ENCODE peak calls at places on chromosomes 12 and 14, in five cellular contexts. B is astrocyte, C is neural progenitor cell, O is mesendoderm, X is adipocyte. E is an unnamed sample.

GRCh38 chr12:47811581-47812484 is 7.9 kb downstream of the HDAC7 start:
- DNase-seq in B (peak), C (no peak), O (no peak), X (peak), E (no peak)

GRCh38 chr14:54147285-54147684 is 190.7 kb upstream of the BMP4 start:
- DNase-seq in X (peak), C (no peak), O (peak), B (peak), E (no peak)

GRCh38 chr12:57276935-57277563 is 26.1 kb upstream of the STAC3 start:
- DNase-seq in O (peak), C (peak), X (peak), B (no peak), E (peak)

GRCh38 chr14:92874961-92875360 is 48.0 kb upstream of the CHGA start:
- DNase-seq in B (no peak), C (no peak), O (no peak), X (no peak), E (no peak)

GRCh38 chr12:105205322-105206048 is 30.5 kb downstream of the APPL2 start:
- DNase-seq in C (no peak), B (no peak), X (no peak), O (no peak), E (peak)

GRCh38 chr12:7995266-7995963 is 37.1 kb upstream of the FOXJ2 start:
- DNase-seq in X (peak), C (peak), B (peak), O (peak), E (peak)

GRCh38 chr14:85319101-85319500 is 210.8 kb upstream of the FLRT2 start:
- DNase-seq in X (no peak), B (no peak), C (no peak), O (no peak), E (no peak)

GRCh38 chr12:2739832-2740641 is 54.7 kb upstream of the FKBP4 start:
- DNase-seq in X (peak), C (peak), B (peak), O (peak), E (peak)

GRCh38 chr12:22935090-22935489 is 310.1 kb downstream of the ETNK1 start:
- DNase-seq in C (no peak), B (no peak), X (no peak), O (peak), E (no peak)

GRCh38 chr14:91377700-91378652 is 39.6 kb downstream of the CCDC88C start:
- DNase-seq in X (no peak), C (no peak), B (no peak), O (no peak), E (no peak)

GRCh38 chr12:109178532-109178931 is 62.1 kb downstream of the ACACB start:
- DNase-seq in C (no peak), B (no peak), X (no peak), O (peak), E (no peak)

GRCh38 chr12:90211017-90211416 is 502.4 kb upstream of the ATP2B1 start:
- DNase-seq in X (peak), B (peak), C (no peak), O (no peak), E (no peak)

GRCh38 chr12:14260011-14260993 is 105.2 kb upstream of the ATF7IP start:
- DNase-seq in O (peak), C (peak), X (peak), B (peak), E (peak)

GRCh38 chr12:132490481-132491348 is 764 bp downstream of the FBRSL1 start:
- DNase-seq in C (peak), X (peak), O (no peak), B (peak), E (no peak)

GRCh38 chr14:93302688-93303581 is 29.9 kb downstream of the BTBD7 start:
- DNase-seq in C (peak), B (no peak), O (peak), X (no peak), E (no peak)

GRCh38 chr12:91361864-91362263 is 179.2 kb upstream of the DCN start:
- DNase-seq in O (peak), B (no peak), C (peak), X (peak), E (no peak)

GRCh38 chr14:103485504-103485903 is 37.1 kb downstream of the CKB start:
- DNase-seq in O (no peak), C (no peak), X (no peak), B (no peak), E (no peak)

GRCh38 chr12:57803317-57803893 is 15.1 kb downstream of the AVIL start:
- DNase-seq in B (no peak), O (peak), C (peak), X (peak), E (peak)

GRCh38 chr12:5898874-5899273 is 46.2 kb downstream of the ANO2 start:
- DNase-seq in O (peak), X (no peak), B (no peak), C (no peak), E (no peak)

GRCh38 chr14:53355581-53356112 is 202.5 kb upstream of the DDHD1 start:
- DNase-seq in B (peak), X (peak), C (peak), O (peak), E (no peak)

GRCh38 chr14:64698899-64699298 is 5.3 kb upstream of the PLEKHG3 start:
- DNase-seq in C (no peak), X (no peak), B (no peak), O (peak), E (peak)

GRCh38 chr12:81078469-81079196 is 754 bp downstream of the ACSS3 start:
- DNase-seq in C (peak), B (peak), O (peak), X (peak), E (no peak)

GRCh38 chr12:111780166-111780565 is 13.4 kb downstream of the ALDH2 start:
- DNase-seq in C (no peak), B (no peak), O (no peak), X (no peak), E (peak)

GRCh38 chr12:45726594-45727300 is 2.8 kb upstream of the ARID2 start:
- DNase-seq in X (peak), B (peak), O (peak), C (peak), E (peak)

GRCh38 chr12:44162961-44163360 is 327.1 kb downstream of the TMEM117 start:
- DNase-seq in X (no peak), O (no peak), C (no peak), B (no peak), E (no peak)

GRCh38 chr12:15700595-15700994 is 88.6 kb downstream of the EPS8 start:
- DNase-seq in B (peak), O (no peak), C (no peak), X (peak), E (no peak)

GRCh38 chr12:85007836-85008235 is 28.2 kb downstream of the TSPAN19 start:
- DNase-seq in X (peak), O (no peak), B (no peak), C (no peak), E (no peak)

GRCh38 chr12:106030210-106031175 is 108.3 kb downstream of the NUAK1 start:
- DNase-seq in B (peak), O (peak), C (no peak), X (peak), E (no peak)

GRCh38 chr14:31124197-31124596 is 83.4 kb downstream of the HECTD1 start:
- DNase-seq in O (no peak), C (no peak), X (no peak), B (no peak), E (no peak)

GRCh38 chr14:59847711-59848110 is 22.9 kb downstream of the RTN1 start:
- DNase-seq in C (no peak), B (no peak), O (no peak), X (no peak), E (no peak)

GRCh38 chr12:57476162-57476992 is 3.3 kb downstream of the ARHGAP9 start:
- DNase-seq in B (no peak), O (no peak), X (no peak), C (no peak), E (no peak)

GRCh38 chr14:69288001-69288771 is 28.2 kb downstream of the GALNT16 start:
- DNase-seq in B (peak), X (peak), C (peak), O (peak), E (peak)

GRCh38 chr14:69879175-69880047 is at the start of gene SMOC1:
- DNase-seq in O (peak), B (no peak), X (no peak), C (peak), E (peak)

GRCh38 chr12:76446090-76446489 is 97.9 kb upstream of the BBS10 start:
- DNase-seq in X (no peak), O (no peak), C (no peak), B (no peak), E (no peak)

GRCh38 chr12:99250091-99250490 is 397.5 kb upstream of the GARIN6 start:
- DNase-seq in B (no peak), X (no peak), C (peak), O (peak), E (no peak)
- H3K9ac ChIP-seq in B (no peak), X (no peak), C (no peak), O (no peak), E (no peak)

DNA sequence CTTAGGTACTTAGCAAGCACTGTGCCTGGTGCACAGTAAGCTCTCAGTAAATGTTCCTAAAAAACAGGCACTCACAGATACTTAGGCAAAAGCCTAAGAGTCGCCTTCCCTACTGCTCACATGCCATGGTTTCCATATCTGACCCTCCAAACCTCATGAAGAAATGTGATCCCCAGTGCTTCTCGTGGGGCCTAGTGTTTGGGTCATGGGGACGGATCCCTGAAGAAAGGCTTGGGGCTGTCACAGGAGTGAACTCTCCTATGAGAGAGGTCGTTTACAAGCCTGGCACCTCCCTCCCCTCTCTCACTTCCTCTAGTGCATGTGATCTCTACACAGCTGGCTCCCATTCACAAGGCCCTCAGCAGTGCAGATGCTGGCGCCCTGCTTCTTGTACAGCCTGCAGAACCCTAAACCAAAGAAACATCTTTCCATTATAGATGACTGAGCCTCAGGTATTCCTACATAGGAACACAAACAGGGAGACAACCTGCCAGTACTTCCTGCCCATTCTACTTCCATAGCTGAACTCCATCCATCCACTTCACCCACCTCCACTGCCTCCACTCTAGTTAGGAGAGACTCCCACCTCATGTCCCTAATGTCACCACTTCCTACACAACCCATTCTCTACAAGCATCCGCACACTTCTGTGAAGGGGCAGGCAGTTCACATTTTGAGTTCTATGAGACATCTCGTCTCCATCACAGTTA is 2.9 kb downstream of the SLC15A4 start:
- DNase-seq in X (no peak), B (no peak), C (no peak), O (peak), E (peak)
- H3K9ac ChIP-seq in X (no peak), B (peak), C (no peak), O (no peak), E (no peak)

DNA sequence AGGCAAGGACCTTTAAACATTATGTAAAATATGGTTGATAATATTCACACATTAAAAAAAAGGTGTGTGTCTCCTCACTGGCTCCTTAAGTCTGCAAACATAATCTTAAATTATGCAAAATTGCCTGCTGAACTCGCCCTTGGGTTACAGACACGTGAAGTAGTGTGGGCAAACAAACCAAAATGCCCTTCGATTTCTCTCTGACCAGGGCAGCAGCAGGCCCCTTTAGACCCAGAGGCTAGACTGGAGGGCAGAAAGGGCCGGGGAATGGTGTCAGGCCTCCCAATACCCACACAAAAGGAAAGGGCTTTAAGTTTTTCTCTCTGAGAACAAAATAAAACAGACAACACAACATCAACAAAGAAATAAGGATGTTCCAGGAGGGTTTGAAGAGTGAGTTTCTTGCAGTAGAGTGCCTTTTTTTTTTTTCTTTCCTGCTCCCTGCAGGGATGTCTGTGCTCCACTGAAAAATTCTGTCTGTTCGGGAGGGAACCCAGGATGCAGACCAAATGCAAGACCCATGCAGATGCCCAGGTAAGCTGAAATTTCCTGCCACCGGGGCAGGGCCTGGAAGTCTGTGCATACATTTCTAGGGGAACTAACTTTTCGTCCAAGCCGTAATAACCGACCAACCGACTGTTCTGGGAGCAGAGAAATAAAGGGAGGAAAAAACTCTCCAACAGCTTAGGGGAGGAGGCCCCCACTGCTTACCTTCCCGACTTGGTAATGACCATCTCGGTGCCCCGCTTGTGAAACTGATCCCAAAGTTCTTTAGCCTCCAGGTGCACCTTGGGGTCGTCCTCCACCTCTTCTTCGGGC is 1.7 kb downstream of the TBX3 start:
- DNase-seq in X (peak), O (no peak), B (no peak), C (no peak), E (no peak)
- H3K9ac ChIP-seq in X (peak), O (peak), B (peak), C (no peak), E (peak)

DNA sequence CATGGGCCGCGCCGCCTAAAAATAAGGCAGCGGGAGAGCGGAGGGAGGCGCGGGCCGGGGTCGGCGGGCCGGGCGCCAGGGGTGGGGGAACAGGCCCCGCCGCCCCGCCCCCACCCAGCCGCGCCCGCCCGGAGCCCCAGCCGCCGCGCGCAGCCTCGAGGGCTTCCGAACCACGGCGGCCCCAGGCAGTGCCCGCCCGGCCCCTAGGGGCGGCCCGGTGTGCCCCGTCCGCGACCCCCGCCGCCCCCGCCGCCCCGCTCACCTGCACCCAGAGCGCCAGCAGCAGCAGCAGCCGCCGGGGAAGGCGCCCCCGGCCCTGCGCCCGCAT is 519 bp downstream of the JAG2 start:
- DNase-seq in O (no peak), B (no peak), X (no peak), C (no peak), E (no peak)
- H3K9ac ChIP-seq in O (peak), B (no peak), X (no peak), C (no peak), E (no peak)

GRCh38 chr12:120939954-120940353 is 35.8 kb upstream of the SPPL3 start:
- DNase-seq in X (no peak), C (no peak), O (no peak), B (no peak), E (no peak)

GRCh38 chr12:120940799-120941198 is 36.6 kb upstream of the SPPL3 start:
- DNase-seq in C (no peak), X (peak), O (no peak), B (peak), E (no peak)

GRCh38 chr12:120941412-120941811 is 36.9 kb upstream of the HNF1A start:
- DNase-seq in B (no peak), C (no peak), O (no peak), X (no peak), E (no peak)

GRCh38 chr12:120938496-120938895 is 34.3 kb upstream of the SPPL3 start:
- DNase-seq in X (no peak), C (no peak), B (no peak), O (no peak), E (no peak)

DNA sequence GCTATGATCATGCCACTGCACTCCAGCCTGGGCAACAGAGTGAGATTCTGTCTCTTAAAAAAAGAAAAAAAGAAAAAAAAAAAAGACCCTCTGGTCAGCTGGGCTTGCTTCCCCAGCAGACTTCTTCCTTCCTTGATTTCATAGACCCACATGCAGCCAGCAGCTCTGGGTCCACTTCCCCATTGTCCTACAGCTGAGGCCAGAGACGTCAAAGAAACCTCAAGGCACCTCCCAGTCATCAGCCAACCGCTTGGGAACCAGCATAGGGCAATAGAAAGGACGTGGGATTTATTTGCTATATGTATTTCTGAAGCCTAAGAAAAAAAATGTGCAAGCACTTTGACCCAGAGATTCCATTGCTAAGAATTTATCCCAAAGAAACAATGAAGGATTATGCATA is 35.4 kb upstream of the SPPL3 start:
- DNase-seq in B (no peak), O (no peak), C (no peak), X (no peak), E (no peak)
- H3K9ac ChIP-seq in B (no peak), O (no peak), C (no peak), X (no peak), E (no peak)

DNA sequence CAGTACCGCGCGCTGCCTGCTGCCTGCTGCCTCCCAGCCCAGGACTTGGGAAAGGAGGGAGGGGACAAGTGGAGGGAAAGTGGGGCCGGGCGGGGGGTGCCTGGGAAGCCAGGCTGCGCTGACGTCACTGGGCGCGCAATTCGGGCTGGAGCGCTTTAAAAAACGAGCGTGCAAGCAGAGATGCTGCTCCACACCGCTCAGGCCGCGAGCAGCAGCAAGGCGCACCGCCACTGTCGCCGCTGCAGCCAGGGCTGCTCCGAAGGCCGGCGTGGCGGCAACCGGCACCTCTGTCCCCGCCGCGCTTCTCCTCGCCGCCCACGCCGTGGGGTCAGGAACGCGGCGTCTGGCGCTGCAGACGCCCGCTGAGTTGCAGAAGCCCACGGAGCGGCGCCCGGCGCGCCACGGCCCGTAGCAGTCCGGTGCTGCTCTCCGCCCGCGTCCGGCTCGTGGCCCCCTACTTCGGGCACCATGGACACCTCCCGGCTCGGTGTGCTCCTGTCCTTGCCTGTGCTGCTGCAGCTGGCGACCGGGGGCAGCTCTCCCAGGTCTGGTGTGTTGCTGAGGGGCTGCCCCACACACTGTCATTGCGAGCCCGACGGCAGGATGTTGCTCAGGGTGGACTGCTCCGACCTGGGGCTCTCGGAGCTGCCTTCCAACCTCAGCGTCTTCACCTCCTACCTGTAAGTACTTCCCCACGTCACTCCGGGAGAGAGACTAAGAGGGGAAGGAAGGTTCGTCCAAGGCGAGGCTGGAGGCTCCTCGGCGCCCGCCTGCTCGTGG is at the start of gene LGR5:
- DNase-seq in X (peak), C (peak), O (peak), B (peak), E (peak)
- H3K9ac ChIP-seq in X (peak), C (no peak), O (peak), B (peak), E (peak)

DNA sequence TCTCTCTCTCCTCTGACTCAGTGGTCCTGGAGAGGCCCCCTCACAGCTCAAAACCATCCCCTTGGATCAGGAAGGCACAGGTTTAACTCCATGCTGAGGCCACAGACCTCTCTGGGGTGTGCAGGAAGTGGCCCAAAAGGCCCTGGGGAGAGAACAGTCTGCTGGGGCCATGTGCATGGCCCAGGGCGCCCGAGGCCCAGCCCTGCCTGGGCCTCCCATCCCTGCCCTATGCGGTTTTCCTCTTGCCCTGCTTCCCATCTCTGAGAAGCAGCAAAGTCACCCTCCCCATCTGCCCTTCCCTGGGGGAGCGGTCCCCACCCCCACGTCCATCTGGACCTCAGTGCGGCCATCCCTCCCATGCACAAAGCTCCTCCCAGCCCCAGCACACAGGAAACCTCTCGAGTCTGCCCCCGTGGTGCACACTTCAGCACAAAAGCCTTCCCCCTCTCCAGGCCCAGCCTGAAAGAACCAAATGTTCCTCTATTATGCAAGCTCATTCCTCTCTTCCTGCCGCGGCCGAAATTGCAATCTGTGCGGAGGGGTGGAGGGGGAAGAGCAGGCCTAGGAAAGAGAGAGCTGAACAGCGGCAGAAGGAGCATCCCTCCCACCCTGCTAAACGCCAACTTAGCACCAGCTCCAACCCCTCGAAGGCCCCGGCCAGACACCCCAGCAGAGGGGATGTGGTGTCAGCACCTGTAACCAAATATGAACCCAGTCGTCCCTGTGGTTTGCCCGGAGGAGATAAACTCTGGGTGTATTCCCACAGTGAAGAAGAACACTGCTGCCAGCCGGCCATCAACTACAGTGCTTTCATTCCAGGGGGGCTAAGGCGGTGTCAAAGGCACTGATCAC is 108.5 kb downstream of the SCARB1 start:
- DNase-seq in C (peak), X (peak), B (peak), O (peak), E (peak)
- H3K9ac ChIP-seq in C (no peak), X (peak), B (no peak), O (no peak), E (peak)